ENCODE peak calls at places on chromosome 22, in four cellular contexts. U, I, T and M are unnamed samples.

GRCh38 chr22:21942407-21942895 is 10.2 kb downstream of the PPM1F start:
- DNase-seq in U (peak), I (peak), T (no peak), M (peak)

GRCh38 chr22:43994006-43994405 is 30.1 kb upstream of the PARVB start:
- DNase-seq in U (no peak), I (no peak), T (no peak), M (no peak)

GRCh38 chr22:30325724-30326703 is 727 bp downstream of the TBC1D10A start:
- DNase-seq in U (no peak), I (no peak), T (no peak), M (no peak)

GRCh38 chr22:50035131-50035881 is 22.7 kb upstream of the IL17REL start:
- DNase-seq in U (no peak), I (no peak), T (no peak), M (no peak)

GRCh38 chr22:27554841-27555456 is 246.6 kb downstream of the MN1 start:
- DNase-seq in U (no peak), I (no peak), T (no peak), M (no peak)

GRCh38 chr22:24398409-24398808 is 29.0 kb upstream of the ADORA2A start:
- DNase-seq in U (no peak), I (no peak), T (no peak), M (no peak)

GRCh38 chr22:24894220-24894975 is 52.1 kb downstream of the LHFPL7 start:
- DNase-seq in U (no peak), I (peak), T (no peak), M (peak)

GRCh38 chr22:22746963-22747933 is 102.8 kb downstream of the GGTLC2 start:
- DNase-seq in U (no peak), I (no peak), T (no peak), M (no peak)

GRCh38 chr22:50303848-50304527 is 3.5 kb downstream of the PLXNB2 start:
- DNase-seq in U (no peak), I (no peak), T (no peak), M (peak)

GRCh38 chr22:43212434-43212952 is 25.6 kb upstream of the TTLL12 start:
- DNase-seq in U (no peak), I (no peak), T (no peak), M (no peak)

GRCh38 chr22:19982991-19983578 is 33.5 kb downstream of the ARVCF start:
- DNase-seq in U (no peak), I (no peak), T (no peak), M (no peak)

GRCh38 chr22:19903031-19903430 is 38.5 kb upstream of the COMT start:
- DNase-seq in U (no peak), I (no peak), T (no peak), M (no peak)

GRCh38 chr22:37802310-37803194 is 5.2 kb upstream of the GCAT start:
- DNase-seq in U (peak), I (no peak), T (peak), M (peak)

GRCh38 chr22:39959640-39960447 is at the start of gene TMA7B:
- DNase-seq in U (peak), I (no peak), T (no peak), M (no peak)

GRCh38 chr22:25564320-25564978 is at the start of gene GRK3:
- DNase-seq in U (peak), I (no peak), T (peak), M (no peak)

GRCh38 chr22:31840581-31840980 is 86.8 kb downstream of the DEPDC5 start:
- DNase-seq in U (no peak), I (no peak), T (no peak), M (no peak)

GRCh38 chr22:37260939-37261338 is 16.9 kb upstream of the RAC2 start:
- DNase-seq in U (peak), I (no peak), T (peak), M (peak)

GRCh38 chr22:46162285-46162684 is 12.0 kb downstream of the PPARA start:
- DNase-seq in U (no peak), I (no peak), T (no peak), M (no peak)

GRCh38 chr22:50169774-50170341 is 673 bp upstream of the PANX2 start:
- DNase-seq in U (peak), I (no peak), T (no peak), M (no peak)

GRCh38 chr22:32951807-32952153 is 106.4 kb downstream of the SYN3 start:
- DNase-seq in U (no peak), I (no peak), T (no peak), M (no peak)

GRCh38 chr22:43953988-43954771 is 1.1 kb upstream of the SAMM50 start:
- DNase-seq in U (no peak), I (no peak), T (no peak), M (no peak)

GRCh38 chr22:25159028-25159427 is 40.6 kb upstream of the CRYBB3 start:
- DNase-seq in U (no peak), I (no peak), T (no peak), M (no peak)

GRCh38 chr22:37172266-37173245 is 15.5 kb downstream of the C1QTNF6 start:
- DNase-seq in U (no peak), I (no peak), T (no peak), M (no peak)

GRCh38 chr22:42160251-42160650 is 29.6 kb upstream of the CYP2D6 start:
- DNase-seq in U (no peak), I (no peak), T (no peak), M (no peak)

GRCh38 chr22:30287626-30288413 is 1.5 kb downstream of the CASTOR1 start:
- DNase-seq in U (peak), I (peak), T (peak), M (peak)

GRCh38 chr22:31937328-31937727 is 7.0 kb upstream of the YWHAH start:
- DNase-seq in U (no peak), I (no peak), T (no peak), M (no peak)

GRCh38 chr22:30606455-30607299 is at the start of gene TCN2:
- DNase-seq in U (peak), I (no peak), T (peak), M (peak)

GRCh38 chr22:41951898-41952474 is at the start of gene SMIM45:
- DNase-seq in U (no peak), I (no peak), T (peak), M (no peak)

GRCh38 chr22:31973739-31974138 is 29.4 kb downstream of the YWHAH start:
- DNase-seq in U (no peak), I (no peak), T (no peak), M (peak)

GRCh38 chr22:45179276-45180049 is 15.7 kb downstream of the NUP50 start:
- DNase-seq in U (no peak), I (no peak), T (no peak), M (no peak)

GRCh38 chr22:41613456-41613855 is 7.4 kb downstream of the DESI1 start:
- DNase-seq in U (no peak), I (no peak), T (no peak), M (no peak)

GRCh38 chr22:49097966-49098365 is 729.7 kb downstream of the BRD1 start:
- DNase-seq in U (no peak), I (no peak), T (no peak), M (no peak)

GRCh38 chr22:26416256-26416655 is 12.8 kb upstream of the ASPHD2 start:
- DNase-seq in U (no peak), I (no peak), T (no peak), M (no peak)

GRCh38 chr22:37454857-37455686 is 27.8 kb upstream of the ELFN2 start:
- DNase-seq in U (no peak), I (peak), T (no peak), M (peak)